ENCODE peak calls at places on chromosomes 5 and 9, in four cellular contexts. F, X, H and S are unnamed samples.

GRCh38 chr5:93395010-93395409 is 186.0 kb downstream of the NR2F1-AS1 start:
- DNase-seq in H (no peak), F (no peak), X (no peak), S (no peak)

GRCh38 chr5:136130581-136130980 is 2.1 kb upstream of the SMAD5 start:
- DNase-seq in X (no peak), H (no peak), F (no peak), S (no peak)

GRCh38 chr5:35120745-35121144 is 73.0 kb upstream of the AGXT2 start:
- DNase-seq in F (no peak), H (no peak), X (no peak), S (no peak)

GRCh38 chr9:75892168-75892901 is 1.9 kb downstream of the PCSK5 start:
- DNase-seq in F (no peak), H (no peak), X (no peak), S (peak)

GRCh38 chr5:154285661-154286408 is 95.3 kb downstream of the GALNT10 start:
- DNase-seq in F (no peak), H (no peak), X (no peak), S (no peak)

GRCh38 chr9:27073841-27074728 is 34.9 kb upstream of the TEK start:
- DNase-seq in H (no peak), X (no peak), F (no peak), S (no peak)

GRCh38 chr5:56078675-56079500 is 84.1 kb upstream of the IL6ST start:
- DNase-seq in X (no peak), H (no peak), F (no peak), S (no peak)

GRCh38 chr9:133982971-133983720 is 9.0 kb downstream of the VAV2 start:
- DNase-seq in F (no peak), H (no peak), X (no peak), S (no peak)

GRCh38 chr5:151886741-151887261 is 37.9 kb downstream of the GLRA1 start:
- DNase-seq in X (no peak), H (no peak), F (no peak), S (no peak)

GRCh38 chr9:127256324-127256723 is 8.2 kb upstream of the GARNL3 start:
- DNase-seq in X (no peak), H (no peak), F (no peak), S (no peak)